ENCODE peak calls at places on chromosomes 2 and 18, in five cellular contexts. Y is mesendoderm, D is neuronal stem cell, B is upper lobe of right lung, T is RWPE1. X is an unnamed sample.

GRCh38 chr18:70666936-70667335 is 378.1 kb downstream of the SOCS6 start:
- DNase-seq in D (no peak), Y (no peak), T (no peak), B (no peak), X (no peak)

GRCh38 chr2:161428240-161428587 is 12.1 kb downstream of the TBR1 start:
- DNase-seq in T (no peak), D (no peak), Y (peak), B (no peak), X (no peak)

GRCh38 chr2:10977003-10977402 is 65.3 kb downstream of the KCNF1 start:
- DNase-seq in D (no peak), B (peak), T (no peak), Y (no peak), X (no peak)

GRCh38 chr2:51006641-51007040 is 25.3 kb downstream of the NRXN1 start:
- DNase-seq in B (no peak), D (no peak), T (no peak), Y (no peak), X (no peak)

GRCh38 chr18:75214766-75215515 is 4.3 kb downstream of the TSHZ1 start:
- DNase-seq in D (no peak), Y (no peak), B (no peak), T (no peak), X (no peak)

GRCh38 chr2:88729061-88729745 is 37.7 kb downstream of the RPIA start:
- DNase-seq in B (no peak), T (no peak), D (no peak), Y (no peak), X (no peak)

GRCh38 chr18:44884446-44884845 is 203.8 kb downstream of the SETBP1 start:
- DNase-seq in Y (no peak), B (no peak), T (no peak), D (no peak), X (no peak)

GRCh38 chr2:47177042-47177565 is 22.0 kb upstream of the STPG4 start:
- DNase-seq in T (no peak), B (no peak), D (no peak), Y (no peak), X (no peak)

GRCh38 chr2:121247534-121247933 is 37.5 kb downstream of the TFCP2L1 start:
- DNase-seq in T (no peak), B (no peak), D (no peak), Y (no peak), X (no peak)

GRCh38 chr2:232477751-232478510 is 9.7 kb downstream of the ECEL1 start:
- DNase-seq in D (no peak), B (peak), T (no peak), Y (peak), X (peak)

GRCh38 chr2:236535024-236535423 is 34.6 kb upstream of the ACKR3 start:
- DNase-seq in Y (no peak), B (no peak), D (no peak), T (peak), X (no peak)

GRCh38 chr2:25570161-25570840 is 103.1 kb downstream of the DTNB start:
- DNase-seq in Y (no peak), B (no peak), T (no peak), D (no peak), X (no peak)

GRCh38 chr2:200471324-200471848 is 38.5 kb downstream of the KCTD18 start:
- DNase-seq in B (no peak), T (peak), Y (peak), D (peak), X (no peak)

GRCh38 chr2:147171961-147172360 is 672.9 kb upstream of the ACVR2A start:
- DNase-seq in D (no peak), B (no peak), T (no peak), Y (no peak), X (no peak)

GRCh38 chr18:58227361-58227930 is 183.4 kb downstream of the NEDD4L start:
- DNase-seq in Y (no peak), B (no peak), D (no peak), T (no peak), X (no peak)

GRCh38 chr18:57440331-57441101 is 5.3 kb downstream of the ONECUT2 start:
- DNase-seq in Y (peak), T (no peak), B (no peak), D (peak), X (no peak)

GRCh38 chr2:21774691-21775090 is 650.9 kb downstream of the TDRD15 start:
- DNase-seq in D (no peak), Y (peak), B (no peak), T (no peak), X (no peak)

GRCh38 chr2:231364961-231365810 is 30.3 kb upstream of the B3GNT7 start:
- DNase-seq in B (no peak), T (peak), D (no peak), Y (peak), X (no peak)
- H3K27ac ChIP-seq in B (no peak), T (peak), D (no peak), Y (peak), X (no peak)

DNA sequence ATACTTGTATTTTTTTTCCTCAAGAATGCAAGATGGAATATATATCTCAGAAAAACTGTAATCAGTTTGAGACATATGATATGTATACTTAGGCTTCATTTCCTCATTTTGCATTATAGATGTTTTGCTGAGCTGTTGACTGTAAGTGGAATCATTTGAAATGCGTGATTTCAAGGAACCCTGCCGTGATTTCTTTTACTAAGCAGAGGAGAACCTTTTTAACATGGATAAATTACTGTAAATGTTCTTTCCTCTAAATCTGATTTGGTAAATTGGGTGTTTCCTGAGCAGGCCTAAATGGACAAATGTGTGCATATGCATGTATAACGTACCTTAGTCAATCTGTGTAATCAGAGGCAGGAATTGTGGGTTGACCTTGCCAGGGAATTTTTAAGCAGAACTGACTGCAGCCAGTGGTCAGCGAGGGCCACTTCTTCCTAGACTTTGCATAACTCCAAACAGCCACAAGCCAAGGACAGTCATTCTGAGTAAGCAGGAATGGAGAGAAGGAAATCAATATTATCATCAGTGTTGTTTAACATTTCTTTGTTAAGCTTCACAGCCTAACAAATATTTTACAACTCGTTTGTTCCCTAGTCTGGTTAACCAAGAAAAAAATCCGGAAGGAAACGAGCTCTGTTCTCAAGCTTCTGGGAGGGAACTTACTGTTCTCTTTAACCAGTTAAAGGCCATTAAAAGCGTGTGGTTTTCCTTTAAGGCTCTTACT is 191.7 kb upstream of the ATP5MC3 start:
- DNase-seq in D (no peak), B (no peak), Y (no peak), T (no peak), X (no peak)
- H3K27ac ChIP-seq in D (no peak), B (no peak), Y (no peak), T (no peak), X (no peak)

GRCh38 chr2:102540882-102541281 is 67.9 kb downstream of the SLC9A4 start:
- DNase-seq in B (no peak), Y (no peak), D (no peak), T (peak), X (no peak)
- H3K27ac ChIP-seq in B (no peak), Y (no peak), D (no peak), T (no peak), X (no peak)

GRCh38 chr2:48480526-48480925 is 49.4 kb upstream of the STON1 start:
- DNase-seq in D (no peak), T (no peak), Y (no peak), B (no peak), X (no peak)
- H3K27ac ChIP-seq in D (no peak), T (no peak), Y (no peak), B (peak), X (no peak)

GRCh38 chr18:28560339-28560738 is 383.4 kb upstream of the CDH2 start:
- DNase-seq in B (no peak), Y (no peak), T (no peak), D (no peak), X (no peak)

GRCh38 chr18:28559511-28559910 is 382.6 kb upstream of the CDH2 start:
- DNase-seq in B (no peak), T (no peak), Y (no peak), D (no peak), X (no peak)
- H3K27ac ChIP-seq in B (no peak), T (no peak), Y (no peak), D (no peak), X (no peak)

GRCh38 chr2:202643012-202643858 is 8.5 kb downstream of the FAM117B start:
- DNase-seq in B (no peak), D (no peak), Y (no peak), T (no peak), X (no peak)
- H3K27ac ChIP-seq in B (peak), D (no peak), Y (no peak), T (no peak), X (no peak)

GRCh38 chr2:172246649-172247048 is 143.9 kb upstream of the DLX2 start:
- DNase-seq in D (no peak), B (no peak), T (no peak), Y (peak), X (no peak)
- H3K27ac ChIP-seq in D (no peak), B (no peak), T (peak), Y (no peak), X (no peak)

X was measured in aorta.